ENCODE peak calls at places on chromosomes 7 and 10, in eight cellular contexts. I is H4, Y is anterior cingulate cortex, M is heart left ventricle, T is posterior vena cava, Q is Daoy, S is AG09309, E is MM.1S. O is an unnamed sample.
A peak's percentile ranks its signal among the peaks of the same experiment; 100 is the strongest.

GRCh38 chr10:114541081-114541833 is 116.8 kb downstream of the ABLIM1 start:
- DNase-seq in I (peak; percentile 89), Y (no peak), M (peak; percentile 70), T (peak; percentile 85), Q (no peak), S (peak; percentile 8), E (no peak), O (no peak)

GRCh38 chr10:17214991-17215781 is 12.9 kb upstream of the VIM start:
- DNase-seq in I (peak; percentile 21), Y (no peak), M (no peak), T (no peak), Q (peak; percentile 73), S (peak; percentile 97), E (no peak), O (peak; percentile 90)

GRCh38 chr10:43843331-43844101 is 194.8 kb upstream of the ZNF32 start:
- DNase-seq in I (peak; percentile 48), Y (no peak), M (no peak), T (no peak), Q (peak; percentile 46), S (no peak), E (no peak), O (no peak)

GRCh38 chr7:481219-481930 is 38.3 kb downstream of the PDGFA start:
- DNase-seq in I (no peak), Y (no peak), M (no peak), T (peak; percentile 50), Q (no peak), S (no peak), E (no peak), O (no peak)

GRCh38 chr10:13890233-13890616 is 303.5 kb downstream of the PRPF18 start:
- DNase-seq in I (no peak), Y (no peak), M (no peak), T (no peak), Q (peak; percentile 45), S (no peak), E (no peak), O (no peak)

GRCh38 chr7:132004528-132004927 is 448.1 kb upstream of the PODXL start:
- DNase-seq in I (no peak), Y (no peak), M (no peak), T (no peak), Q (no peak), S (no peak), E (no peak), O (no peak)

GRCh38 chr7:114426824-114427223 is 12.2 kb downstream of the FOXP2 start:
- DNase-seq in I (peak; percentile 44), Y (no peak), M (no peak), T (no peak), Q (no peak), S (no peak), E (peak; percentile 21), O (no peak)

GRCh38 chr7:157519798-157520244 is 183.0 kb downstream of the DNAJB6 start:
- DNase-seq in I (no peak), Y (no peak), M (no peak), T (peak; percentile 74), Q (no peak), S (no peak), E (no peak), O (no peak)

GRCh38 chr10:86321568-86321967 is 45.0 kb downstream of the GRID1 start:
- DNase-seq in I (no peak), Y (no peak), M (no peak), T (peak; percentile 42), Q (no peak), S (no peak), E (no peak), O (no peak)

O was measured in foreskin melanocyte.